ENCODE peak calls at places on chromosomes 4 and X, in four cellular contexts. N is neural progenitor cell, B is PC-9, L is GM23338. X is an unnamed sample.

GRCh38 chrX:11066812-11067211 is 44.3 kb upstream of the HCCS start:
- DNase-seq in L (no peak), B (no peak), N (no peak), X (no peak)

GRCh38 chr4:185096032-185096653 is 46.9 kb upstream of the SLC25A4 start:
- DNase-seq in B (peak; percentile 20), N (peak; percentile 57), L (peak; percentile 70), X (peak; percentile 58)

GRCh38 chrX:12439396-12439795 is 301.1 kb downstream of the FRMPD4 start:
- DNase-seq in N (no peak), L (no peak), B (no peak), X (no peak)

GRCh38 chr4:21046121-21046520 is 345.9 kb downstream of the PACRGL start:
- DNase-seq in L (no peak), B (no peak), N (no peak), X (no peak)

GRCh38 chr4:80307774-80308465 is 27.6 kb upstream of the CFAP299 start:
- DNase-seq in N (peak; percentile 36), L (no peak), B (peak; percentile 3), X (peak; percentile 14)

GRCh38 chr4:85779165-85779564 is 304.2 kb downstream of the ARHGAP24 start:
- DNase-seq in L (no peak), B (no peak), N (no peak), X (no peak)

GRCh38 chr4:37648084-37648817 is 37.9 kb downstream of the RELL1 start:
- DNase-seq in B (peak; percentile 83), L (no peak), N (no peak), X (no peak)

GRCh38 chrX:35741142-35741541 is 57.0 kb upstream of the MAGEB16 start:
- DNase-seq in N (no peak), L (no peak), B (no peak), X (no peak)

GRCh38 chr4:128866281-128866680 is 56.8 kb downstream of the JADE1 start:
- DNase-seq in B (no peak), N (no peak), L (no peak), X (no peak)

GRCh38 chr4:173490817-173491518 is 39.1 kb downstream of the HAND2 start:
- DNase-seq in B (no peak), N (no peak), L (no peak), X (no peak)

GRCh38 chr4:143599827-143600226 is 86.3 kb downstream of the SMARCA5 start:
- DNase-seq in N (no peak), L (no peak), B (no peak), X (no peak)

GRCh38 chr4:76725039-76725438 is 172.9 kb downstream of the SOWAHB start:
- DNase-seq in L (no peak), B (no peak), N (no peak), X (no peak)
- TF ChIP-seq EZH2 in L (no peak), B (no peak), N (no peak), X (no peak)

DNA sequence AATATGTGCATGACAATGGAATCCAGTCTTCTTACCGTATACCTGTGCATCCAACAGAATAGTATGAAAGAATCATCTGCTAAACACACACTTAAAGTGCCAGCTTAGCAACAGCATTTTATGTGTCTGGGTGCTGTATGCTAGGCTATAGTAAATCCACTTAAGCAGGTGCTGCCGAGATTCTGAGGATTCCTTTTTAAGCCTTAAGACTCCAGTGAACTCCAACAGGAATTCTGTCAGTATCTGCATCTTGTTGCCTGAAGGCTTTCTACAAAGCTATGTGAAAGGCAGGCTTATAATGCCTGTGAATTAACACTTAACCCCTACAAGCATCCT is 1076.4 kb upstream of the PABPC4L start:
- DNase-seq in B (no peak), N (peak; percentile 55), L (peak; percentile 31), X (no peak)
- TF ChIP-seq EZH2 in B (no peak), N (no peak), L (no peak), X (no peak)

GRCh38 chr4:99846891-99847290 is 30.3 kb downstream of the DAPP1 start:
- DNase-seq in L (no peak), B (no peak), N (no peak), X (no peak)

GRCh38 chr4:99847362-99847976 is 30.8 kb downstream of the DAPP1 start:
- DNase-seq in L (no peak), N (no peak), B (no peak), X (no peak)

GRCh38 chr4:99845179-99845578 is 28.6 kb downstream of the DAPP1 start:
- DNase-seq in B (no peak), L (no peak), N (no peak), X (no peak)

GRCh38 chr4:99845708-99846469 is 29.3 kb downstream of the DAPP1 start:
- DNase-seq in L (no peak), N (no peak), B (no peak), X (no peak)

GRCh38 chr4:99848576-99848975 is 31.9 kb downstream of the DAPP1 start:
- DNase-seq in B (no peak), L (no peak), N (no peak), X (no peak)
- TF ChIP-seq EZH2 in B (no peak), L (no peak), N (no peak), X (no peak)

GRCh38 chrX:126929071-126929470 is 109.5 kb downstream of the PRR32 start:
- DNase-seq in B (no peak), L (no peak), N (no peak), X (no peak)
- TF ChIP-seq EZH2 in B (no peak), L (no peak), N (no peak), X (no peak)

GRCh38 chr4:5888706-5889696 is 3.9 kb downstream of the CRMP1 start:
- DNase-seq in L (no peak), B (no peak), N (no peak), X (no peak)
- TF ChIP-seq EZH2 in L (no peak), B (no peak), N (no peak), X (no peak)